ENCODE peak calls at places on chromosomes 12 and 14, in ten cellular contexts. Q, X, S, N, F, Z, M, U, B and H are unnamed samples.

GRCh38 chr12:34400423-34400881 is 378.2 kb downstream of the ALG10 start:
- DNase-seq in Q (no peak), X (no peak), S (peak; percentile 15), N (no peak), F (no peak), Z (peak; percentile 5), M (no peak), U (no peak), B (peak; percentile 42), H (no peak)

GRCh38 chr12:27548301-27549199 is 24.5 kb downstream of the PPFIBP1 start:
- DNase-seq in Q (no peak), X (no peak), S (no peak), N (no peak), F (no peak), Z (no peak), M (no peak), U (no peak), B (no peak), H (no peak)

GRCh38 chr12:68559984-68560822 is 50.5 kb upstream of the RAP1B start:
- DNase-seq in Q (peak; percentile 20), X (no peak), S (peak; percentile 47), N (peak; percentile 19), F (no peak), Z (no peak), M (no peak), U (no peak), B (no peak), H (no peak)

GRCh38 chr14:31877333-31877798 is 199.7 kb upstream of the ARHGAP5 start:
- DNase-seq in Q (no peak), X (no peak), S (no peak), N (peak; percentile 16), F (no peak), Z (no peak), M (no peak), U (no peak), B (no peak), H (no peak)

GRCh38 chr14:78608998-78609787 is 439.0 kb downstream of the NRXN3 start:
- DNase-seq in Q (no peak), X (no peak), S (no peak), N (no peak), F (no peak), Z (no peak), M (no peak), U (no peak), B (no peak), H (no peak)

GRCh38 chr12:63949902-63950301 is 105.4 kb downstream of the SRGAP1 start:
- DNase-seq in Q (peak; percentile 59), X (no peak), S (no peak), N (no peak), F (no peak), Z (no peak), M (no peak), U (no peak), B (no peak), H (no peak)

GRCh38 chr14:22572562-22573058 is 16.4 kb downstream of the DAD1 start:
- DNase-seq in Q (no peak), X (no peak), S (no peak), N (no peak), F (no peak), Z (no peak), M (no peak), U (peak; percentile 33), B (no peak), H (no peak)

GRCh38 chr14:20652996-20653975 is 11.8 kb upstream of the OR6S1 start:
- DNase-seq in Q (peak; percentile 20), X (no peak), S (no peak), N (peak; percentile 0), F (no peak), Z (no peak), M (no peak), U (peak; percentile 92), B (no peak), H (no peak)

GRCh38 chr12:31119531-31120211 is 46.0 kb downstream of the DDX11 start:
- DNase-seq in Q (no peak), X (no peak), S (no peak), N (no peak), F (no peak), Z (no peak), M (no peak), U (no peak), B (no peak), H (no peak)

GRCh38 chr12:40020261-40020691 is 85.6 kb downstream of the SLC2A13 start:
- DNase-seq in Q (no peak), X (no peak), S (no peak), N (no peak), F (no peak), Z (no peak), M (no peak), U (no peak), B (no peak), H (no peak)

GRCh38 chr12:10633541-10633940 is 20.1 kb upstream of the MAGOHB start:
- DNase-seq in Q (no peak), X (no peak), S (no peak), N (no peak), F (no peak), Z (no peak), M (no peak), U (no peak), B (no peak), H (no peak)

GRCh38 chr12:6426882-6427671 is 17.7 kb upstream of the CD27 start:
- DNase-seq in Q (no peak), X (peak; percentile 80), S (no peak), N (no peak), F (no peak), Z (no peak), M (no peak), U (no peak), B (peak; percentile 38), H (no peak)

DNA sequence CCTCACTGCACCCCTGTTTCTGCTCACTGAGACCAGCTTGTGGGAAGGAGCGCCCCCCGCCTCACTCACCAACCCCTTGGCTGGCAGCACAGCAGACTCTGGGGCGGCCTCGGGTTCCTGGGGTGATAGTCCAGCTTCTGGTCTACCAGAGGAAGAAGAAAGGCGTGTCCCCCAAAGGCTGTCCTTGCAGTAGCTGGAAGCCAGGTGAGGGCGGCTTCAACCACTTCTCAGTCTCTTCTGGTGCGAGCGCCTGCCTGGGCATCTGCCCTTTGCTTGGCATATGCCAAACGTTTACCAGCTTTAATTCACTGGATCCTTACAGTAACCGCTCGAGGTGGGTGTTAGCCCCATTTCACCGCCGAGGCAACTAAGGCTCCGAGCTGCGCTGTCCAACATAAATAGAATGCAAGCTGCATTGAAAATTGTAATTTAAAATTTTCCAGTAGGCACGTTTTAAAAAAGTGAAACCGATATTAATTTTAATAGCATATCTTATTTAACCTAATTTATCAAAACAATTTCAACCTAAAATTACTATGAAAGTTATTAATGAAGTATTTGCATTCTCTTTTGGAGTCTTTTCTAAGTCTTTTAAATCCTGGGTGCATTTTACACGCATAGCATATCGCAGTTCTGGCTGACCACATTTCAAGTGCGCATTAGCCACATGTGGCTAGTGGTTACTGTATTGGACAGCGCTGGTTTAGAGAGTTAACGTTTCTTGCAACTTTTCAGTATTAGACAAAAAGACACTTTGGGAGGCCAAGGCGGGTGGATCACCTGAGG is 872 bp downstream of the FAM177A1 start:
- DNase-seq in Q (peak; percentile 60), X (peak; percentile 45), S (no peak), N (peak; percentile 23), F (no peak), Z (no peak), M (no peak), U (peak; percentile 64), B (no peak), H (peak; percentile 14)
- H3K27ac ChIP-seq in Q (peak overlapping the region; percentile 95), X (peak overlapping the region; percentile 57), S (peak overlapping the region; percentile 96), N (peak overlapping the region; percentile 90), F (peak overlapping the region; percentile 100), Z (peak overlapping the region; percentile 48), M (peak overlapping the region; percentile 89), U (peak overlapping the region; percentile 81), B (peak overlapping the region; percentile 93), H (peak overlapping the region; percentile 99)

DNA sequence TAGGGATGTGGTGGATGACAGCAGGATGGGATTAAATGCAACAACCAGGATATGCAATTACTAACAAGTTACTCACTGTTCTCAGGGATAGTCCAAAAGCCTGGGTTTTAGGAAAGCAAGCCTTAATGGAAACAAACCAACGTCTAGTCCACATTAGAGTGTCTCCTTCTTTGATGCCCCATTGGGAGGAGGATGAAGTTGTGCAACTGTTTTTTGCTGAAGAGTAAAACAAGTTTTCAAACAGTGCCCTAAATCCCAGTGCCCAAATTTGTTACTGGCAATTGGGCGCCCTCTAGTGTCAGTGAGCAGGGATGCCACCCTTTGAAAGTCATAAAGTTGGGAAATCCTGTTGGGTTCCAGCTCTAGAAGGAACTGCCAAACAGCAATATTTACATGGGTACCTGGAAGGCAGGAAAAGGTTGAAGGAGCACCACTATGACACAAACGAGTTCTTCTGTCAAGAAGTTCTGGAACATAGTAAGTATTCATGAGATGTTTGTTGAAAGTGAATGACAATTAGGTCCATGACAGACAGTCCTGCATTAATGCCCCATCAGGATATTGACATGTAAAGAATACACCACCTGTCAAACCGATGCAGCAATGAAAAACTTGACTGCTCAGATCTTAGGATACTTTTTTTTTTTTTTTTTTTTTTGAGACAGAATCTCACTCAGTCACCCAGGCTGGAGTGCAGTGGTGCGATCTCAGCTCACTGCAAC is 11.1 kb upstream of the DPF3 start:
- DNase-seq in Q (peak; percentile 74), X (peak; percentile 71), S (peak; percentile 64), N (peak; percentile 42), F (no peak), Z (peak; percentile 67), M (no peak), U (peak; percentile 60), B (peak; percentile 63), H (peak; percentile 78)
- TF ChIP-seq CTCF in Q (peak; percentile 82), X (peak; percentile 99), S (peak; percentile 96), N (peak; percentile 99), F (peak; percentile 98), Z (peak; percentile 60), M (peak; percentile 93), U (peak; percentile 94), B (peak; percentile 99), H (peak; percentile 90)

GRCh38 chr14:94598506-94598815 is 13.7 kb upstream of the SERPINA3 start:
- DNase-seq in Q (no peak), X (no peak), S (no peak), N (no peak), F (no peak), Z (no peak), M (no peak), U (no peak), B (peak; percentile 55), H (no peak)
- H3K4me1 ChIP-seq in Q (peaks cover 89% of the 10 kb centered on the region), X (no peaks in the 10 kb centered on the region), S (peaks cover 31% of the 10 kb centered on the region), N (peaks cover 37% of the 10 kb centered on the region), F (peaks cover 22% of the 10 kb centered on the region), Z (peaks cover 46% of the 10 kb centered on the region), M (peaks cover 23% of the 10 kb centered on the region), U (peaks cover 30% of the 10 kb centered on the region), B (peaks cover 75% of the 10 kb centered on the region), H (peaks cover 39% of the 10 kb centered on the region)

DNA sequence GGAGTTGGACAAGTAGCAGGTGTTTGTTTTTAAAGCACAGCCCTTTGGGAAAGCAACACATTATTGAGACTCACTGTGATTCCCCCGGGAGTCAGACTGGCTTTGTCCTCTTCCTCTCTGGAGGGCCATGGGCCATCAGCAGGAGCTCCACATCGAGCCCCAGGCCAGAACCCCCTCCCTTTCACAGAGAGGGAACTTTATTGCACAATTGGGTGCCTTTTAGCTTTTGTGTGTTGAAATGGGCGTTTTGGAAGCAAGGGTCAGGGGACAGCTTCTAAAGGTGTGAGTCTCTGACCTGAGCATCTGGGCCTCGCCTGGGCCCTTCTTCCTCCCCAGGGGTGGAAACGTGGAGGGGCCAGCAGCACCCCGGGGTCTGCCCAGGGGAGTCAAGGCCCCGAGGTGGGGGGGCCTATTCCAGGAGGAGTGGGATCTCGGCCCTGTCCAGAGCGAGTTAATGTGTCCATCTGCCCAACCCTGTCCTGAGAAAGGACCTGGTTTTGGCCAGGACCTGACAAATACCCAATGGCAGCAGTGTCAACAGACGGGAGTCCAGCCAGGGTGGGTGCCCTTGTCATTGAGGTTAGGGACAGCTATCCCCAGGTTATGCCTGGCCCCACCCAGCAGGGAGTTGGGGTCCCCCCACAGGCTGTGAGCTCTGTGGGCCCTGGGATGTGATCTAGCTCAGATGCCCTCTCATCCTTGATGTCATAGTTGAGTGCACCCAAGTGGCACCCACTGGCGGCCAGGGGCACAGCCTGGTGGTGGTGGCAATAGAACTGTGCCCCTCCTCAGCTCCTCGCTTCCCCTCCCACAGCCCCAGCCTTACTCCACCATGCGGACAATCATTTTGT is 37.1 kb downstream of the SLC8B1 start:
- DNase-seq in Q (no peak), X (no peak), S (no peak), N (no peak), F (no peak), Z (no peak), M (no peak), U (no peak), B (no peak), H (no peak)
- H3K27ac ChIP-seq in Q (peak overlapping the region; percentile 41), X (no peak overlapping the region), S (peak overlapping the region; percentile 82), N (no peak overlapping the region), F (no peak overlapping the region), Z (peak overlapping the region; percentile 4), M (peak overlapping the region; percentile 96), U (no peak overlapping the region), B (no peak overlapping the region), H (peak overlapping the region; percentile 73)